ENCODE peak calls at places on chromosomes 3 and 15, in eight cellular contexts. B is hepatocyte; M is WTC11; F is Daoy; Z is NCI-H774; K is stimulated activated naive CD8-positive, alpha-beta T cell treated with anti-CD3 and anti-CD28 coated beads, Interleukin-15, amount 100 ng/mL, for 72 hours; P is dorsolateral prefrontal cortex; O is frontal cortex. Y is an unnamed sample.

GRCh38 chr3:129224984-129225393 is 24.4 kb upstream of the COPG1 start:
- DNase-seq in F (peak; percentile 76), B (peak; percentile 61), K (no peak), P (peak; percentile 70), M (no peak), Z (peak; percentile 24), O (peak; percentile 42), Y (peak; percentile 94)

GRCh38 chr15:85941186-85941855 is 138.3 kb upstream of the AGBL1 start:
- DNase-seq in F (no peak), K (no peak), Z (no peak), B (peak; percentile 77), O (no peak), P (no peak), M (no peak), Y (no peak)

GRCh38 chr15:59968314-59968713 is 35.8 kb upstream of the FOXB1 start:
- DNase-seq in B (no peak), K (no peak), M (no peak), F (no peak), Z (no peak), P (no peak), O (no peak), Y (no peak)

GRCh38 chr3:156539802-156540201 is 15.1 kb downstream of the SSR3 start:
- DNase-seq in Z (no peak), F (no peak), P (no peak), O (no peak), M (no peak), B (no peak), K (no peak), Y (no peak)

GRCh38 chr3:72262707-72263106 is 477.8 kb upstream of the PROK2 start:
- DNase-seq in Z (no peak), K (no peak), P (no peak), F (no peak), M (no peak), O (no peak), B (no peak), Y (no peak)

GRCh38 chr3:107465064-107465631 is 57.6 kb upstream of the BBX start:
- DNase-seq in P (no peak), K (no peak), O (no peak), F (no peak), M (no peak), B (no peak), Z (no peak), Y (no peak)

GRCh38 chr15:77107068-77107467 is 36.2 kb upstream of the TSPAN3 start:
- DNase-seq in K (no peak), P (no peak), Z (no peak), B (no peak), O (no peak), F (no peak), M (no peak), Y (no peak)

GRCh38 chr15:90553248-90553745 is 23.6 kb downstream of the CRTC3 start:
- DNase-seq in Z (no peak), K (no peak), F (peak; percentile 31), P (no peak), O (no peak), B (no peak), M (no peak), Y (no peak)

GRCh38 chr3:195870937-195871336 is 37.4 kb downstream of the TNK2 start:
- DNase-seq in P (no peak), M (no peak), F (no peak), O (no peak), K (no peak), B (no peak), Z (no peak), Y (no peak)

GRCh38 chr3:53804697-53805462 is 41.3 kb downstream of the CHDH start:
- DNase-seq in F (peak; percentile 62), Z (no peak), B (peak; percentile 63), O (no peak), P (peak; percentile 78), K (no peak), M (no peak), Y (no peak)

GRCh38 chr3:188468672-188469071 is 314.7 kb downstream of the LPP start:
- DNase-seq in O (no peak), K (no peak), M (no peak), P (no peak), F (no peak), Z (peak; percentile 32), B (no peak), Y (no peak)

GRCh38 chr3:128054363-128054762 is 2.1 kb downstream of the SEC61A1 start:
- DNase-seq in Z (no peak), P (no peak), M (no peak), F (peak; percentile 28), O (no peak), K (no peak), B (peak; percentile 51), Y (no peak)

Y was measured in cerebellum.